ENCODE peak calls at places on chromosomes 12 and 14, in six cellular contexts. One of them, this sample, is unnamed.

GRCh38 chr12:76738824-76739579 is 24.9 kb upstream of the ZDHHC17 start:
- DNase-seq in neural crest cell: no peak
- DNase-seq in cardiac fibroblast: no peak
- DNase-seq in Ammon's horn: no peak
- DNase-seq in upper lobe of right lung: no peak
- DNase-seq in hypothalamus: no peak
- DNase-seq in this sample: no peak

GRCh38 chr12:118874698-118875548 is 106.4 kb upstream of the SRRM4 start:
- DNase-seq in cardiac fibroblast: no peak
- DNase-seq in upper lobe of right lung: no peak
- DNase-seq in hypothalamus: no peak
- DNase-seq in neural crest cell: peak
- DNase-seq in Ammon's horn: no peak
- DNase-seq in this sample: no peak

GRCh38 chr14:105456736-105457703 is 17.6 kb upstream of the CRIP2 start:
- DNase-seq in Ammon's horn: no peak
- DNase-seq in hypothalamus: no peak
- DNase-seq in neural crest cell: no peak
- DNase-seq in upper lobe of right lung: no peak
- DNase-seq in cardiac fibroblast: no peak
- DNase-seq in this sample: no peak

GRCh38 chr12:69822205-69822860 is 2.7 kb upstream of the MYRFL start:
- DNase-seq in neural crest cell: no peak
- DNase-seq in hypothalamus: no peak
- DNase-seq in cardiac fibroblast: no peak
- DNase-seq in upper lobe of right lung: no peak
- DNase-seq in Ammon's horn: no peak
- DNase-seq in this sample: no peak

GRCh38 chr12:123757555-123757954 is 4.5 kb upstream of the DNAH10 start:
- DNase-seq in cardiac fibroblast: peak
- DNase-seq in Ammon's horn: no peak
- DNase-seq in hypothalamus: no peak
- DNase-seq in upper lobe of right lung: no peak
- DNase-seq in neural crest cell: no peak
- DNase-seq in this sample: no peak

GRCh38 chr14:58298477-58298879 is at the start of gene ARID4A:
- DNase-seq in upper lobe of right lung: peak
- DNase-seq in hypothalamus: peak
- DNase-seq in Ammon's horn: no peak
- DNase-seq in cardiac fibroblast: no peak
- DNase-seq in neural crest cell: peak
- DNase-seq in this sample: peak

GRCh38 chr12:52032431-52032796 is 18.8 kb upstream of the NR4A1 start:
- DNase-seq in neural crest cell: no peak
- DNase-seq in hypothalamus: peak
- DNase-seq in upper lobe of right lung: no peak
- DNase-seq in Ammon's horn: peak
- DNase-seq in cardiac fibroblast: peak
- DNase-seq in this sample: no peak

GRCh38 chr12:75876843-75877587 is 154.6 kb downstream of the PHLDA1 start:
- DNase-seq in hypothalamus: no peak
- DNase-seq in neural crest cell: no peak
- DNase-seq in Ammon's horn: no peak
- DNase-seq in cardiac fibroblast: no peak
- DNase-seq in upper lobe of right lung: no peak
- DNase-seq in this sample: no peak

GRCh38 chr12:127729381-127729780 is 537.6 kb upstream of the TMEM132C start:
- DNase-seq in upper lobe of right lung: no peak
- DNase-seq in hypothalamus: no peak
- DNase-seq in cardiac fibroblast: no peak
- DNase-seq in neural crest cell: no peak
- DNase-seq in Ammon's horn: no peak
- DNase-seq in this sample: no peak

GRCh38 chr12:47216150-47216677 is 136.5 kb upstream of the AMIGO2 start:
- DNase-seq in neural crest cell: no peak
- DNase-seq in Ammon's horn: peak
- DNase-seq in cardiac fibroblast: no peak
- DNase-seq in upper lobe of right lung: no peak
- DNase-seq in hypothalamus: no peak
- DNase-seq in this sample: peak

GRCh38 chr14:75279153-75279738 is 618 bp downstream of the FOS start:
- DNase-seq in upper lobe of right lung: peak
- DNase-seq in neural crest cell: peak
- DNase-seq in hypothalamus: peak
- DNase-seq in Ammon's horn: peak
- DNase-seq in cardiac fibroblast: peak
- DNase-seq in this sample: peak

GRCh38 chr14:21626491-21627230 is 8.1 kb downstream of the OR10G2 start:
- DNase-seq in Ammon's horn: no peak
- DNase-seq in upper lobe of right lung: no peak
- DNase-seq in neural crest cell: no peak
- DNase-seq in cardiac fibroblast: peak
- DNase-seq in hypothalamus: no peak
- DNase-seq in this sample: no peak

GRCh38 chr14:104450811-104451401 is 128.7 kb upstream of the C14orf180 start:
- DNase-seq in hypothalamus: no peak
- DNase-seq in cardiac fibroblast: no peak
- DNase-seq in upper lobe of right lung: peak
- DNase-seq in neural crest cell: no peak
- DNase-seq in Ammon's horn: no peak
- DNase-seq in this sample: peak

GRCh38 chr12:4991373-4991772 is 52.3 kb upstream of the KCNA5 start:
- DNase-seq in Ammon's horn: no peak
- DNase-seq in upper lobe of right lung: no peak
- DNase-seq in hypothalamus: no peak
- DNase-seq in neural crest cell: no peak
- DNase-seq in cardiac fibroblast: no peak
- DNase-seq in this sample: no peak

GRCh38 chr14:104986487-104987164 is 1.0 kb downstream of the CLBA1 start:
- DNase-seq in cardiac fibroblast: no peak
- DNase-seq in Ammon's horn: no peak
- DNase-seq in neural crest cell: no peak
- DNase-seq in upper lobe of right lung: no peak
- DNase-seq in hypothalamus: no peak
- DNase-seq in this sample: no peak

GRCh38 chr12:124165695-124166094 is 129.2 kb upstream of the RFLNA start:
- DNase-seq in hypothalamus: no peak
- DNase-seq in cardiac fibroblast: no peak
- DNase-seq in neural crest cell: no peak
- DNase-seq in Ammon's horn: no peak
- DNase-seq in upper lobe of right lung: no peak
- DNase-seq in this sample: no peak

GRCh38 chr12:105100207-105100985 is 7.1 kb upstream of the WASHC4 start:
- DNase-seq in cardiac fibroblast: peak
- DNase-seq in Ammon's horn: no peak
- DNase-seq in neural crest cell: no peak
- DNase-seq in upper lobe of right lung: no peak
- DNase-seq in hypothalamus: no peak
- DNase-seq in this sample: no peak

GRCh38 chr12:23127701-23128100 is 502.7 kb downstream of the ETNK1 start:
- DNase-seq in neural crest cell: no peak
- DNase-seq in Ammon's horn: no peak
- DNase-seq in upper lobe of right lung: no peak
- DNase-seq in cardiac fibroblast: no peak
- DNase-seq in hypothalamus: no peak
- DNase-seq in this sample: no peak

GRCh38 chr14:52048641-52049204 is 20.1 kb downstream of the NID2 start:
- DNase-seq in upper lobe of right lung: no peak
- DNase-seq in neural crest cell: no peak
- DNase-seq in cardiac fibroblast: no peak
- DNase-seq in Ammon's horn: no peak
- DNase-seq in hypothalamus: no peak
- DNase-seq in this sample: no peak

GRCh38 chr14:56213288-56213687 is 95.1 kb downstream of the PELI2 start:
- DNase-seq in cardiac fibroblast: no peak
- DNase-seq in neural crest cell: no peak
- DNase-seq in upper lobe of right lung: no peak
- DNase-seq in hypothalamus: no peak
- DNase-seq in Ammon's horn: no peak
- DNase-seq in this sample: no peak

GRCh38 chr12:66829660-66830325 is 150.9 kb upstream of the GRIP1 start:
- DNase-seq in upper lobe of right lung: no peak
- DNase-seq in cardiac fibroblast: no peak
- DNase-seq in hypothalamus: no peak
- DNase-seq in neural crest cell: no peak
- DNase-seq in Ammon's horn: no peak
- DNase-seq in this sample: no peak

GRCh38 chr12:31922341-31923062 is 36.7 kb upstream of the RESF1 start:
- DNase-seq in neural crest cell: no peak
- DNase-seq in upper lobe of right lung: no peak
- DNase-seq in cardiac fibroblast: peak
- DNase-seq in hypothalamus: no peak
- DNase-seq in Ammon's horn: no peak
- DNase-seq in this sample: no peak

GRCh38 chr12:1920971-1921370 is 2.5 kb upstream of the CACNA2D4 start:
- DNase-seq in upper lobe of right lung: peak
- DNase-seq in hypothalamus: no peak
- DNase-seq in Ammon's horn: peak
- DNase-seq in cardiac fibroblast: no peak
- DNase-seq in neural crest cell: no peak
- DNase-seq in this sample: peak

GRCh38 chr12:64665506-64665905 is 55.2 kb downstream of the RASSF3 start:
- DNase-seq in upper lobe of right lung: no peak
- DNase-seq in neural crest cell: no peak
- DNase-seq in cardiac fibroblast: peak
- DNase-seq in Ammon's horn: no peak
- DNase-seq in hypothalamus: no peak
- DNase-seq in this sample: peak

GRCh38 chr14:49173765-49174373 is 412.3 kb downstream of the RPS29 start:
- DNase-seq in Ammon's horn: peak
- DNase-seq in neural crest cell: peak
- DNase-seq in cardiac fibroblast: peak
- DNase-seq in hypothalamus: no peak
- DNase-seq in upper lobe of right lung: no peak
- DNase-seq in this sample: no peak

GRCh38 chr12:65300679-65301349 is 22.3 kb downstream of the MSRB3 start:
- DNase-seq in cardiac fibroblast: peak
- DNase-seq in neural crest cell: no peak
- DNase-seq in upper lobe of right lung: no peak
- DNase-seq in hypothalamus: no peak
- DNase-seq in Ammon's horn: no peak
- DNase-seq in this sample: no peak

GRCh38 chr14:67962215-67962644 is 142.7 kb downstream of the RAD51B start:
- DNase-seq in upper lobe of right lung: no peak
- DNase-seq in Ammon's horn: peak
- DNase-seq in neural crest cell: no peak
- DNase-seq in cardiac fibroblast: no peak
- DNase-seq in hypothalamus: no peak
- DNase-seq in this sample: no peak

GRCh38 chr12:14868916-14869315 is 16.7 kb downstream of the MGP start:
- DNase-seq in hypothalamus: no peak
- DNase-seq in upper lobe of right lung: no peak
- DNase-seq in neural crest cell: no peak
- DNase-seq in Ammon's horn: no peak
- DNase-seq in cardiac fibroblast: peak
- DNase-seq in this sample: no peak

GRCh38 chr14:73471582-73472181 is 13.3 kb upstream of the NUMB start:
- DNase-seq in hypothalamus: no peak
- DNase-seq in cardiac fibroblast: no peak
- DNase-seq in Ammon's horn: no peak
- DNase-seq in upper lobe of right lung: no peak
- DNase-seq in neural crest cell: no peak
- DNase-seq in this sample: no peak

GRCh38 chr14:88346048-88346639 is 23.1 kb upstream of the KCNK10 start:
- DNase-seq in neural crest cell: no peak
- DNase-seq in cardiac fibroblast: peak
- DNase-seq in Ammon's horn: no peak
- DNase-seq in hypothalamus: no peak
- DNase-seq in upper lobe of right lung: no peak
- DNase-seq in this sample: no peak